ENCODE peak calls at places on chromosome 22, in seven cellular contexts. Q is progenitor cell of endocrine pancreas; K is CD4-positive, alpha-beta T cell; V is IMR-90; L is foreskin fibroblast; A is MCF 10A; F is endothelial cell. P is an unnamed sample.

GRCh38 chr22:36814796-36815195 is 2.0 kb downstream of the PVALB start:
- DNase-seq in L (no peak), A (no peak), K (no peak), Q (no peak), F (no peak), V (no peak), P (no peak)

GRCh38 chr22:23225724-23226496 is 45.6 kb downstream of the BCR start:
- DNase-seq in L (no peak), A (peak; percentile 92), Q (no peak), V (no peak), F (no peak), K (peak; percentile 60), P (no peak)

GRCh38 chr22:23553922-23554870 is 25.9 kb downstream of the IGLL1 start:
- DNase-seq in V (no peak), L (no peak), F (no peak), K (no peak), Q (no peak), A (no peak), P (no peak)

GRCh38 chr22:36828815-36829214 is 12.0 kb upstream of the PVALB start:
- DNase-seq in F (no peak), V (no peak), Q (no peak), A (no peak), K (no peak), L (no peak), P (no peak)

GRCh38 chr22:20020533-20021195 is at the start of gene TANGO2:
- DNase-seq in V (peak; percentile 86), K (peak; percentile 93), Q (peak; percentile 92), A (peak; percentile 87), F (peak; percentile 96), L (peak; percentile 89), P (peak; percentile 95)

GRCh38 chr22:28316014-28316413 is 363.6 kb downstream of the TTC28 start:
- DNase-seq in K (no peak), F (no peak), Q (no peak), V (no peak), A (no peak), L (no peak), P (no peak)

GRCh38 chr22:48954781-48955311 is 872.8 kb downstream of the BRD1 start:
- DNase-seq in A (no peak), Q (no peak), K (no peak), L (no peak), V (no peak), F (no peak), P (no peak)

GRCh38 chr22:26527574-26528465 is 15.5 kb upstream of the TFIP11 start:
- DNase-seq in V (no peak), A (no peak), K (no peak), L (no peak), F (no peak), Q (no peak), P (no peak)

GRCh38 chr22:36741204-36741793 is 34.6 kb downstream of the IFT27 start:
- DNase-seq in K (no peak), F (no peak), Q (no peak), A (no peak), V (no peak), L (no peak), P (no peak)

GRCh38 chr22:46686221-46686872 is 51.7 kb downstream of the CERK start:
- DNase-seq in Q (no peak), V (no peak), K (no peak), A (no peak), F (no peak), L (no peak), P (no peak)

GRCh38 chr22:44003776-44004460 is 20.2 kb upstream of the PARVB start:
- DNase-seq in L (no peak), K (no peak), A (no peak), V (no peak), Q (no peak), F (peak; percentile 35), P (no peak)
- TF ChIP-seq CTCF in L (no peak), K (no peak), A (no peak), V (peak; percentile 17), Q (no peak), F (no peak), P (no peak)

GRCh38 chr22:50292643-50293440 is 14.6 kb downstream of the PLXNB2 start:
- DNase-seq in K (no peak), F (no peak), V (no peak), Q (no peak), A (no peak), L (no peak), P (no peak)

GRCh38 chr22:50286701-50287318 is 16.6 kb upstream of the MAPK11 start:
- DNase-seq in V (no peak), L (no peak), F (no peak), A (no peak), K (no peak), Q (no peak), P (no peak)

GRCh38 chr22:50287731-50288130 is 17.6 kb upstream of the MAPK11 start:
- DNase-seq in F (no peak), V (no peak), K (no peak), Q (no peak), L (no peak), A (no peak), P (no peak)

GRCh38 chr22:50289151-50289941 is 18.1 kb downstream of the PLXNB2 start:
- DNase-seq in F (no peak), A (no peak), V (no peak), K (no peak), Q (no peak), L (no peak), P (no peak)

GRCh38 chr22:50289942-50290630 is 17.4 kb downstream of the PLXNB2 start:
- DNase-seq in F (no peak), Q (no peak), A (no peak), K (no peak), V (no peak), L (no peak), P (no peak)
- TF ChIP-seq CTCF in F (no peak), Q (no peak), A (no peak), K (no peak), V (no peak), L (no peak), P (no peak)

DNA sequence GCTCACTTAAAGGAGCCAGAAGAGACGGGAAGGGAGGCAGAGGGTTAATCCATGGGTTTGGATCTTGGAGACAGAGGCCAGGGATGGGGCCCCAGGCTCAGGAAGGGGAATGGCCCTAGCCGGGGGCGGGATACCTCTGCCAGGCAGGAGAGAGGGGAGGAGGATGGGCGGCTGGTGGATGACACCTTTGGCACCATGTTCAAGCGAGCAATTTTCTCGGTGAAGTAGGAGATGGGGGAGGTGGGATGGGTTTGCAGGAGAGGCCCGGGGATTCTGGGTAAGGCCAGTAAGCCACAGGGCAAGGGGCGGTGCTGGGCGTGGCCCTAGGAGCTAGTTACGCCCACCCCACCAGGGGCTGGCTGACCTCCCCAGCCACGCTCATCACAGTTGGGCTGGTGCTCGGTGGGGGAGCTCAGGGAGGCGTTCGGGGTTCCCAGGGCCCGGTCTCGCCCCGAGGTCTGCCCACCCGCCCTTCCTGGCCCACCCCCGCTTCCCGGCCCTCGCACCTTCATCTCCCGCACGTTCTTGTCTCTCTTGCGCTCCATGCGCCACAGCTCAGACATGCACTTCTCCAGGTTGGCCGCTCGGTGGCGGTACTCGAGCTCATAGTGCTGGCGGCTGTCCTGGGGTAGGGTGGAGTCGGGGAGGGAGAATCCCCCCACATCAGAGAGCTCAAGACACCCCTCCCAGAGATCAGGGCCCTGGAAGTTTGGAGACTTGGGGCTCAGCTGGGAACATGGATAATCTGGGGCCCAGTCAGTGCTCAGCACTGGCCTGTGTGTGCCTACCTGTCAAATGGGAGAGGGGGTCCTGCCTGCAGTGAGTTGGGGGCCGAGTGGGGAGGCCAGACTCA is 12.7 kb downstream of the BAIAP2L2 start:
- DNase-seq in A (no peak), F (peak; percentile 72), K (no peak), V (peak; percentile 12), Q (no peak), L (no peak), P (no peak)
- TF ChIP-seq CTCF in A (no peak), F (peak; percentile 75), K (no peak), V (peak; percentile 22), Q (peak; percentile 49), L (peak; percentile 15), P (no peak)

DNA sequence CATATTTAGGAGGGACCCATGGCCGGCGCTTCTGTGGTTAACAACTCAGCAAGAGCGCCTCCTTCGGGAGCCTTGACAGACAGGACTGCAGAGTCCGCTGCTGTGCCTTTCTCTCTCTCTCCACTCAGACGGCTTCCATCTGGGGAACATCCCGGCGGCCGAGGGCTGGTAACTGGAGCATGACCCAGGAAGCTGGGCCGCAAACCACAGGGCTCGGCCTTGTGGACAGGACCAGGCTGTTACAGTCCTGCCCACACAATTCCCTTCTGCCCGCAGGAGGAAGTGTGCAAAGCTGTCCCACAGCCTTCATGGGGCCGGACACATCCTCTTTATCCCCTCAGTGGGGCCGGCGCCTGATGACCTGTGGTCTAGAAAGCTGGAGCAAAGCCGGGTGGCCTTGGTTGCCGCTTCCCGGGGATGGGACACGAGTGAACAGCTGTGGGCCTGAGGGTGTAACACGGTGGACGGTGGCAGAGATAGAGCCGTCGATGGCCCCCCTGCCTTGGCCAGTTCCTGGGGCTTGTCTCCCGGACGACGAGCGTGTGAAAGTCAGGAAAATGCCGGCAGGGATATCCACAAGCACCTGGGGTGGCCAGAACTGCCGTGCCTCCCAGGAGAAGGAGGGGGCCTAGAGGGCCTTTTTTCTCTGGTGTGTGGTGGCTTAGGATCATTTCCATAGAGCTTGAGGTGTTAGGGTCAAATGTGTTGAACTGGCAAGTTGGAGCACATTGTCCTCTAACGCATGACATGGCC is 50.1 kb downstream of the FBLN1 start:
- DNase-seq in Q (no peak), A (peak; percentile 42), V (peak; percentile 96), F (peak; percentile 17), K (no peak), L (peak; percentile 99), P (no peak)
- TF ChIP-seq CTCF in Q (no peak), A (peak; percentile 46), V (peak; percentile 68), F (no peak), K (no peak), L (peak; percentile 50), P (no peak)

DNA sequence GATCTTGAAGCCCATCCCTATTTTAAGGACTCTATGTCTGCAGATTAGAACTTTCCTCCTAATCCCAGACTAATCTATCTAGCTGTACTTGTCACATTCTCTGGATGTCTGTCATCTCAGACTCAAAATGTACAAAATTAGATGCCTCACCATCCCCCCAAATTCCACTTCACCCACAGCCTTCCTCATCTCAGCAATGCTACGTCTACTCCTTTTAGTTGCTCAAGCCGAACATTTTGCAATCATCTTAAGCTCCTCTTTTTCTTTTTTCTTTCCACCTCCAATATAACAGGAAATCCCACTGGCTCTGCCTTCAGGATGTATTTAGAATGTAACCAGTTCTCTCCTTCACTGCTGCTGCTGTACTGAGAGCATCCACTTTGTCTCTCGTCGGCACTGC is 1091.8 kb downstream of the TBC1D22A start:
- DNase-seq in V (no peak), A (no peak), L (no peak), Q (no peak), K (no peak), F (no peak), P (no peak)
- TF ChIP-seq CTCF in V (no peak), A (no peak), L (no peak), Q (no peak), K (no peak), F (no peak), P (no peak)

P was measured in activated B cell treated with CpG ODN at 0.5 μM for 24 hours.